ENCODE peak calls at places on chromosomes 2 and 18, in eight cellular contexts. D, Q, G, I, A, E, O and J are unnamed samples.

GRCh38 chr2:184530959-184531358 is 67.4 kb upstream of the ZNF804A start:
- DNase-seq in D (no peak), Q (no peak), G (no peak), I (no peak), A (no peak), E (no peak), O (no peak), J (peak; percentile 21)

GRCh38 chr18:6731197-6731596 is 1.7 kb downstream of the ARHGAP28 start:
- DNase-seq in D (no peak), Q (no peak), G (no peak), I (no peak), A (no peak), E (no peak), O (no peak), J (no peak)

GRCh38 chr2:230666446-230666845 is 46.2 kb upstream of the CAB39 start:
- DNase-seq in D (no peak), Q (no peak), G (no peak), I (no peak), A (no peak), E (peak; percentile 40), O (no peak), J (no peak)

GRCh38 chr2:35428548-35428947 is 927.0 kb upstream of the CRIM1 start:
- DNase-seq in D (no peak), Q (peak; percentile 35), G (peak; percentile 20), I (peak; percentile 45), A (no peak), E (no peak), O (no peak), J (peak; percentile 42)

GRCh38 chr2:64859208-64860161 is 129.7 kb upstream of the SLC1A4 start:
- DNase-seq in D (peak; percentile 88), Q (peak; percentile 85), G (peak; percentile 92), I (peak; percentile 95), A (no peak), E (peak; percentile 95), O (peak; percentile 87), J (peak; percentile 95)

GRCh38 chr18:3995476-3996102 is 459.5 kb downstream of the DLGAP1 start:
- DNase-seq in D (peak; percentile 88), Q (peak; percentile 66), G (no peak), I (peak; percentile 47), A (peak; percentile 29), E (no peak), O (peak; percentile 29), J (no peak)

GRCh38 chr2:197090713-197091367 is 164.3 kb upstream of the PGAP1 start:
- DNase-seq in D (peak; percentile 64), Q (no peak), G (no peak), I (no peak), A (no peak), E (no peak), O (no peak), J (no peak)

GRCh38 chr2:234454433-234454832 is 42.4 kb downstream of the ARL4C start:
- DNase-seq in D (no peak), Q (no peak), G (no peak), I (no peak), A (no peak), E (no peak), O (no peak), J (no peak)

GRCh38 chr2:634670-635395 is 42.4 kb downstream of the TMEM18 start:
- DNase-seq in D (no peak), Q (no peak), G (no peak), I (no peak), A (no peak), E (no peak), O (no peak), J (no peak)